ENCODE peak calls at places on chromosomes 11 and 22, in six cellular contexts. M, G, Z, V, U and K are unnamed samples.

GRCh38 chr11:45607995-45608394 is 57.4 kb downstream of the CHST1 start:
- DNase-seq in V (no peak), U (no peak), Z (no peak), M (no peak), G (no peak), K (peak)

GRCh38 chr11:111605681-111606080 is 3.4 kb downstream of the SIK2 start:
- DNase-seq in U (no peak), M (no peak), G (no peak), Z (no peak), V (no peak), K (no peak)

GRCh38 chr11:66022401-66023185 is 3.7 kb downstream of the CATSPER1 start:
- DNase-seq in V (peak), M (peak), G (peak), Z (peak), U (peak), K (peak)

GRCh38 chr11:75719639-75720239 is 2.1 kb downstream of the MOGAT2 start:
- DNase-seq in M (no peak), G (no peak), U (no peak), Z (no peak), V (no peak), K (no peak)

GRCh38 chr22:45450931-45451651 is 37.6 kb downstream of the RIBC2 start:
- DNase-seq in U (peak), M (no peak), G (no peak), Z (no peak), V (no peak), K (no peak)

GRCh38 chr11:95461348-95461747 is 230.3 kb upstream of the SESN3 start:
- DNase-seq in V (no peak), U (no peak), G (no peak), M (no peak), Z (no peak), K (no peak)

GRCh38 chr11:79066456-79067354 is 374.1 kb downstream of the TENM4 start:
- DNase-seq in V (no peak), M (no peak), G (no peak), Z (no peak), U (no peak), K (no peak)

GRCh38 chr11:704799-705645 is 1.0 kb upstream of the EPS8L2 start:
- DNase-seq in V (no peak), M (no peak), U (peak), Z (no peak), G (no peak), K (no peak)

GRCh38 chr22:45329536-45329936 is 19.8 kb downstream of the FAM118A start:
- DNase-seq in G (no peak), U (no peak), M (peak), Z (no peak), V (no peak), K (no peak)

GRCh38 chr11:8728566-8728965 is 46.0 kb downstream of the RPL27A start:
- DNase-seq in U (no peak), V (no peak), M (no peak), G (no peak), Z (no peak), K (peak)

GRCh38 chr11:13883042-13883441 is 79.5 kb upstream of the SPON1 start:
- DNase-seq in U (no peak), M (no peak), V (no peak), Z (no peak), G (no peak), K (no peak)

GRCh38 chr22:35301370-35301874 is 1.7 kb downstream of the TOM1 start:
- DNase-seq in U (no peak), Z (peak), G (no peak), V (no peak), M (no peak), K (peak)

GRCh38 chr11:10670099-10670498 is 23.5 kb downstream of the IRAG1 start:
- DNase-seq in G (no peak), U (no peak), M (no peak), Z (no peak), V (no peak), K (no peak)

GRCh38 chr11:34793666-34794065 is 122.5 kb downstream of the APIP start:
- DNase-seq in M (no peak), Z (no peak), V (no peak), U (no peak), G (no peak), K (no peak)

GRCh38 chr11:32379714-32380113 is 55.6 kb downstream of the WT1 start:
- DNase-seq in V (no peak), G (no peak), Z (no peak), U (peak), M (no peak), K (no peak)